ENCODE peak calls at places on chromosomes 16 and 17, in six cellular contexts. V is HepG2, L is HL-60, B is breast epithelium, M is stomach, W is upper lobe of left lung. G is an unnamed sample.

GRCh38 chr16:64132686-64133085 is 989.2 kb downstream of the CDH11 start:
- DNase-seq in V (no peak), L (no peak), B (no peak), M (no peak), W (no peak), G (no peak)

GRCh38 chr16:31243734-31244670 is 15.8 kb upstream of the ITGAM start:
- DNase-seq in V (no peak), L (peak), B (no peak), M (no peak), W (no peak), G (no peak)

GRCh38 chr17:21002309-21003006 is 40.4 kb downstream of the USP22 start:
- DNase-seq in V (no peak), L (no peak), B (no peak), M (no peak), W (no peak), G (no peak)

GRCh38 chr17:47077576-47077975 is 98.5 kb upstream of the RPRML start:
- DNase-seq in V (no peak), L (no peak), B (no peak), M (no peak), W (no peak), G (no peak)

GRCh38 chr16:86609115-86609514 is 30.8 kb downstream of the FOXL1 start:
- DNase-seq in V (no peak), L (no peak), B (no peak), M (no peak), W (no peak), G (no peak)

GRCh38 chr16:48117217-48118105 is 38.3 kb downstream of the ABCC12 start:
- DNase-seq in V (peak), L (peak), B (no peak), M (no peak), W (no peak), G (no peak)

GRCh38 chr17:2697611-2698162 is 13.9 kb downstream of the CLUH start:
- DNase-seq in V (no peak), L (no peak), B (no peak), M (no peak), W (peak), G (no peak)

GRCh38 chr17:17681187-17681743 is at the start of gene RAI1:
- DNase-seq in V (peak), L (no peak), B (peak), M (peak), W (peak), G (no peak)

GRCh38 chr17:67884766-67885165 is 59.5 kb downstream of the BPTF start:
- DNase-seq in V (no peak), L (no peak), B (no peak), M (no peak), W (no peak), G (no peak)

GRCh38 chr16:22346463-22346862 is 28.0 kb downstream of the CDR2 start:
- DNase-seq in V (no peak), L (no peak), B (no peak), M (no peak), W (no peak), G (no peak)

GRCh38 chr17:57197672-57198071 is 58.7 kb upstream of the MSI2 start:
- DNase-seq in V (no peak), L (no peak), B (no peak), M (no peak), W (no peak), G (no peak)

GRCh38 chr16:27097671-27098275 is 31.0 kb downstream of the C16orf82 start:
- DNase-seq in V (no peak), L (no peak), B (peak), M (no peak), W (no peak), G (peak)

GRCh38 chr16:69217433-69217832 is 30.5 kb downstream of the SNTB2 start:
- DNase-seq in V (peak), L (no peak), B (no peak), M (no peak), W (no peak), G (no peak)

GRCh38 chr17:16171613-16172012 is 43.7 kb downstream of the NCOR1 start:
- DNase-seq in V (peak), L (no peak), B (no peak), M (peak), W (no peak), G (no peak)

GRCh38 chr17:34424814-34425490 is 61.9 kb upstream of the CCL1 start:
- DNase-seq in V (no peak), L (no peak), B (no peak), M (no peak), W (peak), G (no peak)

GRCh38 chr16:54244061-54244886 is 42.3 kb downstream of the IRX3 start:
- DNase-seq in V (peak), L (no peak), B (no peak), M (no peak), W (no peak), G (no peak)

GRCh38 chr17:69043098-69043497 is 17.6 kb downstream of the ABCA9 start:
- DNase-seq in V (no peak), L (no peak), B (no peak), M (no peak), W (no peak), G (no peak)

GRCh38 chr17:78092794-78093324 is 35.7 kb downstream of the TMC6 start:
- DNase-seq in V (no peak), L (no peak), B (no peak), M (no peak), W (no peak), G (no peak)

GRCh38 chr16:88785106-88785924 is at the start of gene PIEZO1:
- DNase-seq in V (no peak), L (no peak), B (no peak), M (peak), W (peak), G (no peak)

GRCh38 chr16:53768593-53768992 is 64.6 kb downstream of the FTO start:
- DNase-seq in V (no peak), L (no peak), B (no peak), M (no peak), W (no peak), G (no peak)

GRCh38 chr17:73017653-73018052 is 74.8 kb downstream of the SLC39A11 start:
- DNase-seq in V (no peak), L (no peak), B (no peak), M (no peak), W (no peak), G (no peak)

GRCh38 chr17:58703137-58703846 is 10.9 kb downstream of the RAD51C start:
- DNase-seq in V (no peak), L (no peak), B (no peak), M (no peak), W (no peak), G (no peak)

GRCh38 chr16:17470002-17470870 is 524 bp downstream of the XYLT1 start:
- DNase-seq in V (no peak), L (no peak), B (no peak), M (no peak), W (peak), G (no peak)

GRCh38 chr17:35930211-35931065 is at the start of gene RDM1:
- DNase-seq in V (no peak), L (peak), B (peak), M (peak), W (peak), G (no peak)

GRCh38 chr17:59512844-59513383 is 52.5 kb upstream of the DHX40 start:
- DNase-seq in V (no peak), L (no peak), B (no peak), M (no peak), W (no peak), G (no peak)

GRCh38 chr17:7313890-7314718 is 1.1 kb downstream of the GPS2 start:
- DNase-seq in V (no peak), L (no peak), B (no peak), M (no peak), W (no peak), G (no peak)

GRCh38 chr16:66580605-66581209 is 1.4 kb downstream of the CMTM2 start:
- DNase-seq in V (peak), L (no peak), B (no peak), M (no peak), W (no peak), G (no peak)

GRCh38 chr16:23597003-23597756 is 1.1 kb upstream of the NDUFAB1 start:
- DNase-seq in V (peak), L (no peak), B (no peak), M (no peak), W (no peak), G (no peak)

GRCh38 chr16:84791088-84791487 is 28.7 kb upstream of the CRISPLD2 start:
- DNase-seq in V (no peak), L (no peak), B (no peak), M (no peak), W (no peak), G (no peak)

GRCh38 chr16:84800118-84800517 is 19.7 kb upstream of the CRISPLD2 start:
- DNase-seq in V (no peak), L (no peak), B (no peak), M (no peak), W (no peak), G (no peak)

GRCh38 chr16:84791501-84791900 is 28.3 kb upstream of the CRISPLD2 start:
- DNase-seq in V (no peak), L (no peak), B (no peak), M (no peak), W (no peak), G (no peak)

GRCh38 chr16:84794626-84795025 is 25.2 kb upstream of the CRISPLD2 start:
- DNase-seq in V (no peak), L (no peak), B (no peak), M (no peak), W (no peak), G (no peak)

DNA sequence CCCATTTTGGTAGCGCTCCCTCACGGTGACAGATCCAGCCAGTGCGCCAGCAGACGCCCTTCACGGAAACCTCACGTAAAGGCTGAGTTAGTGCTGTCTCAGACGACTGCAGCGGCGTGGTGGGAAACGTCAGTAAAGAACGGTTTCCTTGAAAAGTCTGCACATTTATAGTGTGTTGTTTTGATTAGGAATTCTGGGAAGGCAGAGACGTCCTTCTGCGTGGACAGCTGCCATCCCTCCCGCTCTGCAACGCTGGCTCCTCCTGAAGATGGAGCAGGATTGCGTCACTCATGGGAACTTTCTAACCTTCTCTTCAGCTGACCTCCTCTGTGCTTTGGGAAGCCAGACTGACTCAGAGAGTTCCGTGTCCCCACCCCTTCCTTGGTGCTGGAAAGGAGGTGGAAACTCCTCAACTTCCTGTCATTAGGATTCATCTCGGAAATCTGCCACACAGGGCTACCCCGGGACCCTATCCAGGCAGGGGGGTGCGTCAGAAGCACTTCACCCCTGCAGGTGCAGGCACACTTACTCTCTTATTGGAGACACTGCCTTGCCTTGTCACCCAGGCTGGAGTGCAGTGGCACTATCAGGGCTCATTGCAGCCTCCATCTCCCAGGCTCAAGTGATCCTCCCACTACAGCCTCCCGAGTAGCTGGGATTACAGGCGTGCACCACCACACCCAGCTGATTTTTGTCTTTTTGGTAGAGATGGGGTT is 24.3 kb upstream of the CRISPLD2 start:
- DNase-seq in V (no peak), L (no peak), B (peak), M (peak), W (no peak), G (no peak)
- H3K4me3 ChIP-seq in V (no peak), L (no peak), B (no peak), M (no peak), W (peak), G (no peak)

GRCh38 chr16:6363891-6364607 is 968.6 kb upstream of the RBFOX1 start:
- DNase-seq in V (no peak), L (no peak), B (no peak), M (no peak), W (no peak), G (no peak)
- TF ChIP-seq POLR2AphosphoS5 in V (no peak), L (no peak), B (no peak), M (no peak), W (no peak), G (no peak)

DNA sequence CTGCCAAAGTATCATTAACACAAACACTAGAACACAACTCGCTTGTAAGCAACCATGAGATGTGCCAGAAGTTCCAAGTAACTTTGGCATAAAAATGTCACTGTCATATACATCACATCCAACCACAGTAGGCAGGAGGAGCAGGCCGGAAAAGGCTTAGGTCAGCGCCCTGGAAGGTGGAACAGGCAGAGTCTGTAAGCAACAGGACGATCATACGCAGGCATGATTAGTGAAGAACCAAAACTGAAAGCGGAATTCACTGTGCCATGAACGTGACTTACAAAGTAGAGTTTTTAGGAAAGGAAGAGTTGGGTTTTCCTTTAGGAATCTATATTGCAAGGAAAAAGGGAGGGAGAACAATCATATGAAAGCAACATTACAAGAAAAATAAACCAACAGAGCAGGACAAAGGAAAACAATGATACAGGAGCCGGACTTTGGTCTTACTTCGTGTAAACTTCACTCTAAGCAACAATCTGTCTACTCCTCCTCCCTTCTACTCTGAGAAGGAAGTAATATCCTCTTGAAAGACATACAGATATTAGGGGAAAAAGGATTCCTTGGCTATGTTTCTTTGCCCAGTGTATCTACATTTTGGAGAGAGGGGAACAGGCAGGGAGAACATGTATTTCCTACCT is 52.2 kb downstream of the YWHAE start:
- DNase-seq in V (no peak), L (no peak), B (peak), M (peak), W (no peak), G (no peak)
- H3K4me3 ChIP-seq in V (no peak), L (no peak), B (no peak), M (no peak), W (peak), G (no peak)

GRCh38 chr17:13310858-13311257 is 290.9 kb downstream of the HS3ST3A1 start:
- DNase-seq in V (no peak), L (no peak), B (no peak), M (no peak), W (no peak), G (no peak)

GRCh38 chr17:13306310-13306962 is 288.6 kb upstream of the ELAC2 start:
- DNase-seq in V (peak), L (peak), B (no peak), M (no peak), W (no peak), G (no peak)

DNA sequence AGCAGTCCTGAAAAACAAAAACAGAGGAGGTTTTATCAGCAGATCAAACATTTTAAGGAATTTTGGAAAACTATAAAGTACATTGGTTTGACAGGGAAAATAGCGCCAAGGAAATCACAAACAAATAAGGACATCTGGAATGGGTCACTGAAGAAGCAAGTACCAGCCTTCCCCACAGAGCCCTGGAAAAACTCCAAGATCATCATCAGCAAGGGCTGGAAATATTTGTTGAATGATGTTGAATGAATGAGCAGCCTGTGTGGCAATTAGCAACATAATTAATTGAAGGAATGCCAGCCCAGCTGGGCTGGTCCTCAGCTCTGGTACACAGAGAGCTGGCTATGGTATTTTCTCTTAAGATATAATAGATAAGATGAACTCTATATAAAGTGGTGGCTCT is 290.4 kb downstream of the HS3ST3A1 start:
- DNase-seq in V (no peak), L (no peak), B (peak), M (no peak), W (no peak), G (no peak)
- TF ChIP-seq POLR2AphosphoS5 in V (no peak), L (no peak), B (no peak), M (no peak), W (no peak), G (no peak)

GRCh38 chr16:30186782-30187555 is 3.6 kb downstream of the CORO1A start:
- DNase-seq in V (peak), L (peak), B (peak), M (peak), W (peak), G (no peak)

GRCh38 chr16:30185141-30185682 is 1.8 kb downstream of the CORO1A start:
- DNase-seq in V (no peak), L (peak), B (no peak), M (no peak), W (peak), G (no peak)

GRCh38 chr16:30186444-30186781 is 3.0 kb downstream of the CORO1A start:
- DNase-seq in V (no peak), L (no peak), B (no peak), M (no peak), W (no peak), G (no peak)

GRCh38 chr16:30184430-30185140 is 1.2 kb downstream of the CORO1A start:
- DNase-seq in V (no peak), L (peak), B (no peak), M (peak), W (no peak), G (no peak)

GRCh38 chr16:30185683-30186421 is 2.5 kb downstream of the CORO1A start:
- DNase-seq in V (no peak), L (peak), B (no peak), M (peak), W (peak), G (no peak)
- H3K4me3 ChIP-seq in V (no peak), L (peak), B (no peak), M (peak), W (peak), G (peak)

DNA sequence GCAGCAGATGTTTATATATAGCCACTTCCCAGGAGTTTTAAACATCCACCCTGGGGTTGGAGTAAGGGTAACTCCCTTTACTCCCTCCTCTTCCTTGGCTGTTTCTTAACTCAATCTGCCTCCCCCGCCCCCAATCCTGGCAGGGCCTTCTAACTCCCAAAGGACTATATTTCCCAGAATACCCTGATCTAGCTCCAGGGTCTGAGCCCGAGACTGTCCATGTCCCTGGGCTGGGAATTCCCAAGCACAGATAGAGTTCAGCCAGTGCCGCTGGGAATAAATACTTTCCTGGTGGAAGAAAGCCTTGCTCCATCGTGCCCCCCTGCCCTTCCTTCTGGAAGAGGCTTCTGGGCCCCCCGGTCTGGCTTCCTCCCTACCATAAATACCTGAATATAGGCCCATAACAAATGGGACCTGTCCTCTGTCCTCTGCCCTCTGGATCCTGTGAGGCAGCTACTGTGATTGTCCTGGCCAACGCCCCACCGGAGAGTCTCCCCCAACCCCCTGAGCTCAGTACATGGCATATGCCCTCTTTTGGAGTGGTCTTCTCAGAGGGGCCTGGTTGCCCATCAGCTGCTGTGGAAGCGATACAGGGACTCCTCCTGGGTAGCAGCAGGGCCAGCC is 10.2 kb downstream of the BAHCC1 start:
- DNase-seq in V (no peak), L (no peak), B (no peak), M (no peak), W (no peak), G (peak)
- TF ChIP-seq POLR2AphosphoS5 in V (no peak), L (no peak), B (peak), M (peak), W (peak), G (peak)